ENCODE peak calls at places on chromosomes 13 and 19, in ten cellular contexts. B is CD8-positive, alpha-beta T cell; R is heart left ventricle; Z is PC-9; P is A549; K is HCT116; Y is thoracic aorta; F is spleen; N is adrenal gland; D is cardiac muscle cell. M is an unnamed sample.
A peak's percentile ranks its signal among the peaks of the same experiment; 100 is the strongest.

GRCh38 chr13:27622881-27623280 is 1.2 kb downstream of the POLR1D start:
- DNase-seq in Z (no peak), R (no peak), F (no peak), Y (no peak), K (no peak), D (no peak), B (no peak), P (no peak), N (no peak), M (no peak)

GRCh38 chr19:10719466-10719961 is 1.6 kb downstream of the DNM2 start:
- DNase-seq in F (no peak), Y (no peak), N (peak; percentile 54), R (no peak), B (no peak), D (no peak), P (no peak), Z (no peak), K (no peak), M (no peak)

GRCh38 chr19:19053508-19054314 is 10.1 kb upstream of the SLC25A42 start:
- DNase-seq in R (peak; percentile 59), D (peak; percentile 74), B (peak; percentile 52), Z (peak; percentile 50), N (peak; percentile 53), P (peak; percentile 40), K (peak; percentile 57), Y (no peak), F (peak; percentile 86), M (peak; percentile 78)

GRCh38 chr19:10566658-10567410 is 1.0 kb upstream of the KRI1 start:
- DNase-seq in F (peak; percentile 89), R (no peak), Y (no peak), N (peak; percentile 60), Z (no peak), K (no peak), B (peak; percentile 38), P (no peak), D (no peak), M (no peak)

GRCh38 chr19:50933640-50934039 is 19.2 kb downstream of the KLK5 start:
- DNase-seq in B (no peak), F (no peak), D (peak; percentile 35), R (no peak), Z (peak; percentile 52), N (no peak), K (no peak), Y (no peak), P (no peak), M (no peak)

GRCh38 chr19:49801966-49802661 is 11.0 kb downstream of the FUZ start:
- DNase-seq in Y (peak; percentile 75), D (peak; percentile 93), N (peak; percentile 95), K (no peak), F (no peak), P (no peak), Z (no peak), B (no peak), R (peak; percentile 91), M (peak; percentile 87)

GRCh38 chr19:30222428-30222873 is 149.7 kb upstream of the ZNF536 start:
- DNase-seq in D (no peak), R (no peak), Y (no peak), N (no peak), P (peak; percentile 71), F (no peak), K (no peak), B (no peak), Z (no peak), M (peak; percentile 43)

GRCh38 chr19:55493052-55493649 is 4.9 kb downstream of the SSC5D start:
- DNase-seq in D (peak; percentile 62), R (peak; percentile 55), N (no peak), B (no peak), Y (no peak), Z (no peak), K (no peak), P (no peak), F (no peak), M (no peak)

GRCh38 chr13:35940734-35941133 is 190.4 kb downstream of the DCLK1 start:
- DNase-seq in F (no peak), N (no peak), Y (no peak), K (no peak), D (no peak), R (no peak), Z (no peak), B (no peak), P (no peak), M (no peak)

GRCh38 chr19:57096640-57097361 is 23.0 kb upstream of the USP29 start:
- DNase-seq in F (no peak), N (no peak), Y (no peak), D (peak; percentile 10), B (no peak), P (no peak), R (no peak), K (no peak), Z (no peak), M (no peak)

GRCh38 chr19:912181-913079 is 589 bp downstream of the R3HDM4 start:
- DNase-seq in F (peak; percentile 89), Z (no peak), R (no peak), B (no peak), Y (no peak), D (peak; percentile 42), K (no peak), P (no peak), N (no peak), M (peak; percentile 53)

GRCh38 chr13:99923877-99924582 is 47.5 kb downstream of the ZIC5 start:
- DNase-seq in B (no peak), Y (no peak), D (no peak), K (no peak), F (no peak), Z (no peak), P (no peak), N (no peak), R (no peak), M (no peak)

GRCh38 chr13:99916366-99917103 is 55.0 kb downstream of the ZIC5 start:
- DNase-seq in K (peak; percentile 73), F (no peak), B (no peak), Z (peak; percentile 34), R (no peak), P (peak; percentile 82), D (peak; percentile 79), Y (no peak), N (no peak), M (peak; percentile 74)

GRCh38 chr13:99922631-99923404 is 48.7 kb downstream of the ZIC5 start:
- DNase-seq in B (no peak), Z (no peak), Y (no peak), K (no peak), N (no peak), R (no peak), D (no peak), F (no peak), P (no peak), M (no peak)

GRCh38 chr13:99919132-99919531 is 52.4 kb downstream of the ZIC5 start:
- DNase-seq in F (no peak), B (no peak), K (no peak), D (no peak), Y (no peak), P (no peak), N (no peak), R (no peak), Z (no peak), M (no peak)
- H3K27ac ChIP-seq in F (no peak overlapping the region), B (no peak overlapping the region), K (no peak overlapping the region), D (no peak overlapping the region), Y (no peak overlapping the region), P (no peak overlapping the region), N (no peak overlapping the region), R (no peak overlapping the region), Z (no peak overlapping the region), M (no peak overlapping the region)

DNA sequence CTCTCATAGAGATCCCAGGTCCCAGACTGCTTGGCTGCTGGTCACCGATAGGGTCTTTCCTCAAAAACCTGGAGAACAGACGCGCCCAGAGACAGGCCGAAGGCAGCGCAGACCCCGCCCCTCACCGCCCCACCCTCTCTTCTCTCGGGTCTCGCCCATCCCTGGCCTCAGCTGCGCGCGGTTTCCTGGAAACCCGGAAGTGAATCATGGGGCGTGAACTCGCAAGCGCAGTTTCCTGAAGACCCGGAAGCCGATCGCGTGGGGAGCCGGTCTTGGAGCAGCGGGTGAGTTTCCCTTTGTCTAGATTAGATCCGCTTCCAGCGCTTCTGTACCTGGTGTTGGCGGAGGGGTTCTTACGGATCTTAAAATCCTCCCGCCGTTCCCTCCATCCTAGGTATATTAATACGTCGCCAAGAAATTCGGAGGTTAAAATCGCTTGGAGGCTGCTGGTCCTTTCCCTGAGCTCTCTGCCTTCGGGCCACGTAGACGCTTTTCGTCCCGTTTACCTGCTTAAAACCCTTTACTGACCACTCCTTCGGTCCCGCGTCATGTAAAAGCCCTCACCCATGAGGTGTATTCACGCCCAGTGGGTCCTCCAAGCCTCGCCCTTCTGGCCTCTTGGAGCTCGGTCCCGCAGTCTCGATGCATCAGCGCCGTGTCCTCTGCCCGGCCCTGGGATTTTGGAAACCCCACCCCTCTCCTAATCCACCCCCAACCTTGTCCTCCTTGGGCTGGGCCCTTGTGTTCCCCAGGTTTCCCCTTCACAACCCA is at the start of gene ZNF578:
- DNase-seq in Y (peak; percentile 33), B (peak; percentile 45), D (peak; percentile 92), P (no peak), K (no peak), F (peak; percentile 88), N (peak; percentile 65), R (peak; percentile 88), Z (peak; percentile 8), M (no peak)
- TF ChIP-seq CTCF in Y (no peak), B (no peak), D (no peak), P (no peak), K (no peak), F (no peak), N (no peak), R (no peak), Z (no peak), M (no peak)

DNA sequence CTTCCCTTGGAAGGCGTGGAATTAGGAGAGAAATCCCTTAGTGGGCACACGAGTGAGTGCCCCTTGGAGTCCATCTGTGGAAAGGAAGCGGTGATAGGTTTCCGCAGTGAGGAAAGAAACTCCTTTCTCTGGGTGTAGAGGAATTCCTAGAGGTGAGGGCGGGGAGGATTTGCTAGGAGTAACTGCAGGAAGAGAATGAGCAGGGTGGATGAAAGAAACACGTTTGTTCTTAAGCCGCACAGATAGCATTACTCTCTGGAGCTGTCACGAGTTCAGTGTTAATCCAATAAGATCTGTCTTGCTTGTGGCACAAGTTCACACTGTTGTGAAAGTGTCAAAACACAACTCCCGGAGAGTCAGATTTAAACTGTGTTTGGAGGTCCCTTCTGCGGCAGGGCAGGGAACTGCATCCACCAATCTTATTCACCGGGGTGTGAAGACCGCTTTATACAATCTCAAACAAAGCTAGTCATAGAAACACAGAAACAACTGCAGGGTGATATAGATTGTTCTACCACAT is 1.2 kb downstream of the KL start:
- DNase-seq in Z (peak; percentile 17), P (peak; percentile 40), N (no peak), K (no peak), Y (no peak), F (no peak), B (no peak), R (peak; percentile 55), D (peak; percentile 85), M (peak; percentile 63)
- H3K27ac ChIP-seq in Z (no peak overlapping the region), P (no peak overlapping the region), N (no peak overlapping the region), K (no peak overlapping the region), Y (peak overlapping the region; percentile 7), F (peak overlapping the region; percentile 78), B (no peak overlapping the region), R (peak overlapping the region; percentile 90), D (no peak overlapping the region), M (no peak overlapping the region)

GRCh38 chr19:28737021-28737525 is 475.9 kb downstream of the UQCRFS1 start:
- DNase-seq in D (peak; percentile 71), F (no peak), B (no peak), Z (no peak), Y (no peak), R (no peak), N (no peak), P (no peak), K (no peak), M (peak; percentile 43)
- TF ChIP-seq CTCF in D (peak; percentile 64), F (peak; percentile 66), B (peak; percentile 36), Z (peak; percentile 63), Y (peak; percentile 15), R (peak; percentile 63), N (peak; percentile 56), P (peak; percentile 48), K (no peak), M (peak; percentile 71)

M was measured in hepatocyte.